ENCODE peak calls at places on chromosomes 16 and 17, in ten cellular contexts. F is fibroblast of the conjunctiva; X is NAMALWA; U is K562; P is mammary epithelial cell; T is AG10803; B is glutamatergic neuron; K is GM19239; V is substantia nigra; E is stimulated activated CD8-positive, alpha-beta memory T cell treated with anti-CD3 and anti-CD28 coated beads, Interleukin-12 subunit alpha, Interleukin-12 subunit beta, amount 100 ng/mL, for 1 hour. O is an unnamed sample.

GRCh38 chr16:31274831-31275816 is 15.3 kb downstream of the ITGAM start:
- DNase-seq in B (no peak), E (no peak), V (no peak), X (no peak), P (peak), F (no peak), K (no peak), T (no peak), U (no peak), O (no peak)

GRCh38 chr16:4877298-4877685 is 30.0 kb downstream of the UBN1 start:
- DNase-seq in K (no peak), U (no peak), E (no peak), F (no peak), V (no peak), P (no peak), X (no peak), T (no peak), B (no peak), O (no peak)

GRCh38 chr16:15682105-15682570 is 32.1 kb downstream of the NDE1 start:
- DNase-seq in K (no peak), U (peak), X (peak), B (peak), E (peak), T (peak), F (peak), P (peak), V (peak), O (no peak)

GRCh38 chr16:30349695-30350094 is 5.4 kb downstream of the CD2BP2 start:
- DNase-seq in E (no peak), U (no peak), X (peak), T (no peak), V (no peak), K (no peak), B (no peak), P (no peak), F (no peak), O (no peak)

GRCh38 chr16:386641-387156 is 4.9 kb upstream of the PGAP6 start:
- DNase-seq in F (no peak), B (no peak), P (no peak), T (no peak), V (peak), K (no peak), E (no peak), U (no peak), X (no peak), O (no peak)

GRCh38 chr16:46885960-46886763 is 2.0 kb downstream of the GPT2 start:
- DNase-seq in T (no peak), E (no peak), P (peak), V (peak), F (peak), B (no peak), X (no peak), U (no peak), K (no peak), O (no peak)

GRCh38 chr17:2931901-2932300 is 131.5 kb downstream of the OR1D5 start:
- DNase-seq in B (no peak), X (no peak), U (no peak), K (no peak), T (no peak), P (no peak), V (no peak), E (no peak), F (no peak), O (no peak)

GRCh38 chr17:18858567-18859245 is 775 bp downstream of the PRPSAP2 start:
- DNase-seq in X (no peak), V (no peak), K (no peak), T (no peak), U (no peak), B (no peak), E (no peak), F (no peak), P (no peak), O (no peak)

GRCh38 chr16:87841608-87842208 is 27.6 kb downstream of the SLC7A5 start:
- DNase-seq in K (no peak), V (no peak), U (no peak), X (no peak), B (no peak), E (no peak), T (no peak), F (no peak), P (no peak), O (no peak)

GRCh38 chr17:17870292-17870691 is 33.5 kb upstream of the SREBF1 start:
- DNase-seq in K (no peak), X (no peak), P (no peak), F (no peak), B (no peak), V (no peak), T (no peak), E (no peak), U (no peak), O (no peak)

GRCh38 chr17:37608369-37609169 is 649 bp downstream of the SYNRG start:
- DNase-seq in U (no peak), K (no peak), F (no peak), X (peak), V (peak), E (no peak), T (peak), P (peak), B (peak), O (peak)

GRCh38 chr16:85372627-85373372 is 240.3 kb upstream of the GSE1 start:
- DNase-seq in U (peak), F (no peak), B (no peak), K (no peak), E (no peak), X (peak), T (peak), P (peak), V (no peak), O (peak)

GRCh38 chr17:69466451-69466850 is 52.0 kb downstream of the MAP2K6 start:
- DNase-seq in K (no peak), P (peak), B (no peak), X (no peak), U (no peak), V (no peak), T (no peak), E (no peak), F (no peak), O (no peak)

GRCh38 chr17:30243002-30243401 is 7.5 kb upstream of the SLC6A4 start:
- DNase-seq in T (no peak), E (no peak), B (no peak), P (no peak), K (no peak), X (no peak), V (no peak), F (no peak), U (no peak), O (no peak)

GRCh38 chr16:84605339-84605848 is 12.5 kb downstream of the COTL1 start:
- DNase-seq in K (no peak), F (no peak), T (no peak), E (no peak), X (no peak), P (no peak), U (no peak), V (no peak), B (no peak), O (no peak)

GRCh38 chr17:12659500-12659899 is 6.2 kb upstream of the MYOCD start:
- DNase-seq in K (no peak), P (no peak), T (peak), E (no peak), U (no peak), B (no peak), X (no peak), V (no peak), F (peak), O (no peak)

GRCh38 chr17:7043544-7044268 is at the start of gene SLC16A11:
- DNase-seq in E (no peak), F (no peak), U (no peak), T (peak), P (no peak), V (no peak), X (no peak), K (no peak), B (peak), O (no peak)